ENCODE peak calls at places on chromosomes 13 and 19, in seven cellular contexts. V is dorsolateral prefrontal cortex; C is A549; R is left lung; G is HCT116; N is CD4-positive, alpha-beta T cell; M is tibial nerve. H is an unnamed sample.

GRCh38 chr13:113553541-113554332 is 30.8 kb upstream of the TFDP1 start:
- DNase-seq in V (peak; percentile 6), C (no peak), R (peak; percentile 16), G (no peak), N (no peak), M (no peak), H (no peak)

GRCh38 chr19:50639121-50640112 is at the start of gene SYT3:
- DNase-seq in V (peak; percentile 84), C (peak; percentile 55), R (no peak), G (no peak), N (peak; percentile 51), M (no peak), H (peak; percentile 62)

GRCh38 chr19:55354698-55355212 is at the start of gene COX6B2:
- DNase-seq in V (no peak), C (no peak), R (no peak), G (no peak), N (no peak), M (no peak), H (no peak)

GRCh38 chr13:50893211-50893852 is 16.3 kb upstream of the RNASEH2B start:
- DNase-seq in V (no peak), C (no peak), R (no peak), G (no peak), N (no peak), M (no peak), H (no peak)

GRCh38 chr13:99429670-99430069 is 71.6 kb upstream of the TM9SF2 start:
- DNase-seq in V (no peak), C (no peak), R (no peak), G (no peak), N (no peak), M (no peak), H (no peak)

GRCh38 chr19:32035611-32036010 is 309.8 kb upstream of the ZNF507 start:
- DNase-seq in V (no peak), C (no peak), R (no peak), G (no peak), N (no peak), M (no peak), H (no peak)

GRCh38 chr13:83731113-83731512 is 151.2 kb downstream of the SLITRK1 start:
- DNase-seq in V (no peak), C (no peak), R (no peak), G (no peak), N (no peak), M (no peak), H (no peak)

GRCh38 chr13:26062853-26063444 is 11.1 kb upstream of the SHISA2 start:
- DNase-seq in V (peak; percentile 69), C (peak; percentile 43), R (no peak), G (peak; percentile 31), N (no peak), M (no peak), H (peak; percentile 50)

GRCh38 chr19:13842294-13843103 is 34.4 kb upstream of the NANOS3 start:
- DNase-seq in V (no peak), C (peak; percentile 82), R (peak; percentile 88), G (no peak), N (peak; percentile 66), M (peak; percentile 88), H (peak; percentile 90)

GRCh38 chr19:12543855-12544254 is 7.4 kb downstream of the ZNF564 start:
- DNase-seq in V (no peak), C (no peak), R (no peak), G (no peak), N (no peak), M (no peak), H (no peak)

GRCh38 chr13:77506874-77507273 is 28.6 kb upstream of the SCEL start:
- DNase-seq in V (no peak), C (peak; percentile 10), R (no peak), G (peak; percentile 7), N (no peak), M (no peak), H (peak; percentile 8)

GRCh38 chr13:25874907-25875306 is 176.9 kb downstream of the SHISA2 start:
- DNase-seq in V (no peak), C (no peak), R (no peak), G (no peak), N (peak; percentile 67), M (no peak), H (no peak)

GRCh38 chr19:45863840-45864628 is at the start of gene FOXA3:
- DNase-seq in V (no peak), C (peak; percentile 71), R (peak; percentile 47), G (no peak), N (peak; percentile 52), M (no peak), H (no peak)

GRCh38 chr19:6204212-6204611 is 68.7 kb downstream of the ACSBG2 start:
- DNase-seq in V (peak; percentile 9), C (no peak), R (no peak), G (no peak), N (no peak), M (no peak), H (no peak)

GRCh38 chr13:92225861-92226260 is 827.4 kb downstream of the GPC5 start:
- DNase-seq in V (no peak), C (no peak), R (no peak), G (no peak), N (no peak), M (no peak), H (no peak)

GRCh38 chr13:109870281-109871017 is 84.1 kb upstream of the IRS2 start:
- DNase-seq in V (no peak), C (no peak), R (no peak), G (no peak), N (no peak), M (no peak), H (no peak)

GRCh38 chr13:100461309-100462035 is 127.1 kb downstream of the GGACT start:
- DNase-seq in V (no peak), C (no peak), R (no peak), G (no peak), N (no peak), M (no peak), H (no peak)

GRCh38 chr13:94169783-94170513 is 309.5 kb downstream of the DCT start:
- DNase-seq in V (no peak), C (no peak), R (no peak), G (no peak), N (no peak), M (no peak), H (no peak)

GRCh38 chr13:37868691-37869505 is 674 bp downstream of the TRPC4 start:
- DNase-seq in V (no peak), C (no peak), R (no peak), G (no peak), N (no peak), M (no peak), H (no peak)

GRCh38 chr19:12841094-12841493 is 2.8 kb downstream of the MAST1 start:
- DNase-seq in V (no peak), C (no peak), R (no peak), G (no peak), N (no peak), M (no peak), H (no peak)

GRCh38 chr13:98488736-98489135 is 88.2 kb downstream of the STK24 start:
- DNase-seq in V (no peak), C (no peak), R (no peak), G (no peak), N (no peak), M (no peak), H (no peak)

GRCh38 chr13:109401307-109401706 is 385.1 kb downstream of the IRS2 start:
- DNase-seq in V (no peak), C (no peak), R (no peak), G (no peak), N (no peak), M (no peak), H (no peak)

GRCh38 chr13:32720026-32720425 is 133.8 kb downstream of the PDS5B start:
- DNase-seq in V (no peak), C (peak; percentile 4), R (no peak), G (no peak), N (no peak), M (no peak), H (no peak)
- H3K27ac ChIP-seq in V (no peak overlapping the region), C (no peak overlapping the region), R (peak overlapping the region; percentile 16), G (no peak overlapping the region), N (no peak overlapping the region), M (no peak overlapping the region), H (no peak overlapping the region)

GRCh38 chr13:27788271-27788670 is 4.0 kb upstream of the GSX1 start:
- DNase-seq in V (no peak), C (no peak), R (no peak), G (no peak), N (no peak), M (no peak), H (no peak)

GRCh38 chr13:27783111-27783510 is 9.2 kb upstream of the GSX1 start:
- DNase-seq in V (no peak), C (peak; percentile 9), R (no peak), G (no peak), N (no peak), M (no peak), H (peak; percentile 15)
- TF ChIP-seq CTCF in V (peak; percentile 27), C (no peak), R (no peak), G (peak; percentile 33), N (no peak), M (no peak), H (no peak)

DNA sequence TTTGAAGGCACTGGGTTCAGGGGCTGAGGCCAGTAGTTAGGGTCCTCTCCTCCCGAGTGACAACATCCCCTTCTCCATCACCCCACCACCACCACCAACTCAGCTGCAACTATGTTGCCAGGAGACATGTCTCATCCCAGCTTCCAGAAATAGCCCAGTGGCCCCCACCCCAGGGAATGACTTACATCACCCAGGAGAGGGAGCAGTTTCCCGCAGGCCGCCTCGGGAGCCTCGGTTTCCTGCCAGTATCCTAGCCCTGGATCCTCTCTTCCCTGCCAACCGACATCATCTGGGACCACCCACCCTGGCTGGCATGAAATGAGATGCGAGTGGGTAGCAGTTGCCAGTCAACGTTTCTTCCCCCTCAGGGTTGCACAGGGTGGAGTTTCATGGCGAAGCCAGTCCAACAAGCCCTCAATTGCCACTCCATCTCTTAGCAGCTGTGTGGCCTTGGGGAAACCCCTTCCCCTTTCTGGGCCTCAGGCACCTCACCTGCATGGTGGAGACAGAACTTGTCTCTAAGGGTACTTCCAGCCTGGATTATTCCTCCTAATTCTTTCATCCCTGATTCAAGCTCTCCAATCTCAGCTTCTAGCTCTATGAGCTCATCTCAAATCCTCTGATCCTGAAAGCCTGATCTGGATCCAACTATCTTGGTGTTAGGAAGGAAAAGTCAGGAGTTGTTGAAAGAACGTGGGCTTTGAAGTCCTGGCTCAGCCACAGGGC is 3.9 kb upstream of the GSK3A start:
- DNase-seq in V (peak; percentile 83), C (peak; percentile 85), R (peak; percentile 67), G (no peak), N (no peak), M (peak; percentile 50), H (peak; percentile 82)
- H3K27ac ChIP-seq in V (peak overlapping the region; percentile 75), C (peak overlapping the region; percentile 0), R (peak overlapping the region; percentile 16), G (peak overlapping the region; percentile 41), N (no peak overlapping the region), M (peak overlapping the region; percentile 100), H (peak overlapping the region; percentile 98)

GRCh38 chr19:1472227-1473055 is 6.6 kb downstream of the C19orf25 start:
- DNase-seq in V (no peak), C (no peak), R (no peak), G (no peak), N (no peak), M (no peak), H (no peak)

GRCh38 chr19:1469936-1470863 is 8.8 kb downstream of the C19orf25 start:
- DNase-seq in V (no peak), C (no peak), R (no peak), G (peak; percentile 42), N (peak; percentile 80), M (no peak), H (peak; percentile 59)

GRCh38 chr19:1473056-1473400 is 6.0 kb downstream of the C19orf25 start:
- DNase-seq in V (no peak), C (no peak), R (no peak), G (no peak), N (no peak), M (no peak), H (no peak)

GRCh38 chr19:1470864-1471513 is 8.0 kb downstream of the C19orf25 start:
- DNase-seq in V (no peak), C (no peak), R (no peak), G (no peak), N (peak; percentile 34), M (no peak), H (no peak)

GRCh38 chr19:1471514-1472107 is 7.4 kb downstream of the C19orf25 start:
- DNase-seq in V (no peak), C (no peak), R (no peak), G (no peak), N (peak; percentile 44), M (no peak), H (no peak)
- TF ChIP-seq CTCF in V (no peak), C (no peak), R (no peak), G (no peak), N (no peak), M (no peak), H (no peak)